ENCODE peak calls at places on chromosome 15, in six cellular contexts. L is IMR-90, M is astrocyte, V is AG04450, A is heart left ventricle, P is esophagus squamous epithelium. S is an unnamed sample.

GRCh38 chr15:62495670-62496328 is 330.7 kb upstream of the C2CD4B start:
- DNase-seq in L (peak; percentile 94), M (peak; percentile 92), V (peak; percentile 77), A (no peak), P (no peak), S (peak; percentile 79)

GRCh38 chr15:53746101-53746500 is 13.4 kb downstream of the WDR72 start:
- DNase-seq in L (no peak), M (no peak), V (no peak), A (no peak), P (no peak), S (no peak)

GRCh38 chr15:99574502-99574901 is 8.7 kb downstream of the MEF2A start:
- DNase-seq in L (no peak), M (no peak), V (no peak), A (no peak), P (no peak), S (no peak)

GRCh38 chr15:22942877-22943276 is 37.3 kb downstream of the CYFIP1 start:
- DNase-seq in L (no peak), M (no peak), V (no peak), A (peak; percentile 28), P (no peak), S (no peak)

GRCh38 chr15:85456798-85457197 is 76.4 kb downstream of the AKAP13 start:
- DNase-seq in L (no peak), M (no peak), V (no peak), A (no peak), P (no peak), S (no peak)

GRCh38 chr15:89825264-89825940 is 10.8 kb upstream of the ANPEP start:
- DNase-seq in L (no peak), M (no peak), V (no peak), A (no peak), P (no peak), S (no peak)

GRCh38 chr15:42595641-42596240 is 20.3 kb downstream of the STARD9 start:
- DNase-seq in L (peak; percentile 63), M (no peak), V (no peak), A (no peak), P (no peak), S (no peak)

GRCh38 chr15:67067161-67067853 is 1.9 kb downstream of the SMAD3 start:
- DNase-seq in L (peak; percentile 39), M (no peak), V (no peak), A (no peak), P (no peak), S (no peak)

GRCh38 chr15:68821190-68821897 is 649 bp upstream of the ANP32A start:
- DNase-seq in L (no peak), M (no peak), V (no peak), A (no peak), P (no peak), S (no peak)

GRCh38 chr15:70710714-70711113 is 52.6 kb downstream of the UACA start:
- DNase-seq in L (no peak), M (no peak), V (no peak), A (peak; percentile 28), P (no peak), S (no peak)

GRCh38 chr15:80780416-80781221 is 1.4 kb downstream of the CEMIP start:
- DNase-seq in L (peak; percentile 62), M (peak; percentile 61), V (no peak), A (peak; percentile 78), P (no peak), S (no peak)

GRCh38 chr15:34365073-34365825 is 1.7 kb downstream of the LPCAT4 start:
- DNase-seq in L (no peak), M (peak; percentile 27), V (no peak), A (no peak), P (no peak), S (no peak)

GRCh38 chr15:90219421-90220141 is 14.2 kb downstream of the CIB1 start:
- DNase-seq in L (no peak), M (no peak), V (no peak), A (no peak), P (no peak), S (no peak)

GRCh38 chr15:50183112-50183794 is 1.3 kb downstream of the SLC27A2 start:
- DNase-seq in L (no peak), M (no peak), V (no peak), A (no peak), P (no peak), S (no peak)

GRCh38 chr15:67335534-67336222 is 81.1 kb downstream of the IQCH start:
- DNase-seq in L (no peak), M (no peak), V (no peak), A (no peak), P (no peak), S (no peak)

GRCh38 chr15:40511472-40512133 is 40.8 kb downstream of the CHST14 start:
- DNase-seq in L (no peak), M (no peak), V (no peak), A (peak; percentile 92), P (no peak), S (no peak)

GRCh38 chr15:99441871-99442267 is 123.9 kb upstream of the MEF2A start:
- DNase-seq in L (no peak), M (no peak), V (no peak), A (no peak), P (no peak), S (peak; percentile 67)

GRCh38 chr15:38266247-38266996 is 13.8 kb downstream of the SPRED1 start:
- DNase-seq in L (no peak), M (peak; percentile 65), V (no peak), A (no peak), P (no peak), S (no peak)

GRCh38 chr15:81255596-81255995 is 58.9 kb downstream of the IL16 start:
- DNase-seq in L (no peak), M (no peak), V (no peak), A (no peak), P (no peak), S (no peak)

GRCh38 chr15:47725924-47726323 is 8.6 kb downstream of the SEMA6D start:
- DNase-seq in L (no peak), M (no peak), V (no peak), A (no peak), P (no peak), S (no peak)

GRCh38 chr15:74631935-74632560 is 16.4 kb downstream of the CLK3 start:
- DNase-seq in L (peak; percentile 45), M (no peak), V (no peak), A (peak; percentile 79), P (no peak), S (peak; percentile 74)

GRCh38 chr15:58437531-58438105 is 5.8 kb downstream of the LIPC start:
- DNase-seq in L (no peak), M (no peak), V (no peak), A (no peak), P (no peak), S (no peak)

GRCh38 chr15:91142097-91142744 is 42.2 kb downstream of the SV2B start:
- DNase-seq in L (no peak), M (no peak), V (no peak), A (no peak), P (no peak), S (no peak)

GRCh38 chr15:78640527-78640839 is 527 bp downstream of the CHRNB4 start:
- DNase-seq in L (no peak), M (no peak), V (no peak), A (no peak), P (no peak), S (no peak)

GRCh38 chr15:89665449-89666146 is 10.3 kb upstream of the KIF7 start:
- DNase-seq in L (peak; percentile 59), M (peak; percentile 58), V (no peak), A (peak; percentile 83), P (no peak), S (peak; percentile 81)

GRCh38 chr15:89781055-89781454 is 4.9 kb downstream of the MESP2 start:
- DNase-seq in L (no peak), M (no peak), V (no peak), A (no peak), P (no peak), S (no peak)

GRCh38 chr15:41568350-41569017 is 9.5 kb downstream of the TYRO3 start:
- DNase-seq in L (peak; percentile 37), M (no peak), V (no peak), A (no peak), P (no peak), S (no peak)
- H3K27ac ChIP-seq in L (peak overlapping the region; percentile 50), M (no peak overlapping the region), V (peak overlapping the region; percentile 11), A (no peak overlapping the region), P (no peak overlapping the region), S (no peak overlapping the region)

DNA sequence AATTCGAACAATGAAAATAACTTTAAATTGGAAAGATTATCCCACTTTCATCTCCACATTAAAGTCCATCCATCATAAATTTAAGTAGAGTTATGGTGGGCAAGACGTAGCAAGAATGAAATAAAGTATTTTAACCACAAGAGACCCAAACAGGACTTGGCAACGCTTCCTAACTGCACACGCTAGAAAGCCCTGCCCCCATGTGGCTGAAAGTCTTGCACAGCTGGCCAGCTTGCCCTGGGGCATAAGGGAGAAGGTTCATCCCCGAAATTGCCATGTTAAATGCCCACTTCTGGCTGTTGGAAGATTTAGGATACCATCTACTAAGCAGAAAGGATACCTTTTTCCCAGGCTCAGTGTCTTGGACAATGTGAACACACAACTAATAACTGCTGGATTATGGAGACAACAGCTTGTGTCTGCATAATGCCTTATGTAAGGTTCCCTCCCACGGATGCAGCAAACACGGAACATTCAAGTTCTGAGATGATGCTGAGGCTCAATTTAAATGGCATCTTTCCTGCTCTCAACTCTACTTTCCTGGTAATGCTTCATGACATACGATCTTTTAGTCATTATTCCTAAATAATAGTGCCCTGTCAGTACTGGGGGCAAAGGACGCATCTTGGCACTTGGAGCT is 116.6 kb upstream of the TJP1 start:
- DNase-seq in L (peak; percentile 37), M (no peak), V (no peak), A (no peak), P (no peak), S (no peak)
- TF ChIP-seq CTCF in L (peak; percentile 25), M (no peak), V (peak; percentile 39), A (no peak), P (peak; percentile 8), S (no peak)

DNA sequence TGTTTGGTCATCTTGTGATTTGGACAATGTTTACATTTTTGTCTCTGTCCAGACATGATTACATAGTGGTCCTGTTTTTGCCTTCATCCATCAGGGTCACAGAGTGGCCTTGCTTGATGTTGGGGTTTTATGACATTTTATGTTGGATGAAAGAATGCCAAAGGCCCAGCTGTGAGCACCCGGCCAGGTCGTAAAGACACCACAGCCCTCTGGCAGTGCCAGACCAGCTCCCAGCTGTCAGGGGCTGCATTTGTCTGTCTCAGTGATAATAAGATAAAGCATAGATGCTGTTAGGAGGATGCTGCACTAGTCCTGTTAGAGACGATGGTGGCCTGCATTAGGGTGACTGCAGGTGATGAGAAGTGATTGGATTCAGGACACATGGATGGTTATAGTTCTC is 117.5 kb downstream of the FAM174B start:
- DNase-seq in L (no peak), M (no peak), V (no peak), A (no peak), P (no peak), S (no peak)
- H3K27ac ChIP-seq in L (no peak overlapping the region), M (no peak overlapping the region), V (no peak overlapping the region), A (no peak overlapping the region), P (no peak overlapping the region), S (no peak overlapping the region)

DNA sequence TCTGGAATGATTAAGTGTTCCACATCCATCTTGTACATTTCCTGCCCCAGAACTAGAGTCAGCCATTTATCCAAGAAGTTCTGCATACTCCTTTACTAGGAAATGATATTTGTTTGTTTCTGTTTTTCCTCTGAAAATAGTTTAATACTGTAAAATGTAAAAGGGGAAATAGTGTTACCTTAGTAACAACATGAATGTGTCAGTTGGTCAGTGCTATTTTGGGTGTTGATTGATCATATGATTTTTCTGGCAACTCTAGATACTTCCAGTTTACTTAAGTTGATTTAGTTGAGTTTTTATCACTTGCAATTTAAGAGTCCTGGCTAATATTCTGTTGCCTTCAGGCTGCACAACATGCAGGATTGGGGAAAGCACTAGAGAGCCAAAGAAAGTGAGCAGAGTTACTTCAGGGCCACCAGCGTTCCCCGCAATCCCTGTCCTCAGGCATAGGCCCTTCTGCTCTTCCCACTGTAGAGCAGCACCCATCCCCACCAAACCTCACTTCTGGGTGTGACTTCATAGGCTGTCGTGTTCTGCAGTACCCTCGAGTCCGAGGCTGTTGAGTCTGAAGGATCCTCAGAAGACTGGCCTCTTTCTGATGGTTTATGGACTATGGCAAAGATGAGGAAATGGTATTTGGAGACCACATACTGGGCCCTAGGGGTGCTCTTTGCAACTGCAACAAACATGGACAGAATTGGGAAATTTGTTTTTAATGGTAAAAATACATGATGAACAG is 69.0 kb downstream of the CHD2 start:
- DNase-seq in L (no peak), M (no peak), V (no peak), A (no peak), P (no peak), S (no peak)
- TF ChIP-seq CTCF in L (no peak), M (no peak), V (no peak), A (no peak), P (no peak), S (no peak)